ENCODE peak calls at places on chromosomes 11 and 22, in nine cellular contexts. F, X, D, B, S, H, M, I and A are unnamed samples.

GRCh38 chr11:73217810-73218105 is 323 bp upstream of the P2RY2 start:
- DNase-seq in X (no peak), F (no peak), D (no peak), H (no peak), I (no peak), M (no peak), S (no peak), B (no peak), A (no peak)

GRCh38 chr22:22906907-22907550 is 19.4 kb downstream of the IGLL5 start:
- DNase-seq in X (no peak), I (no peak), B (no peak), F (no peak), H (no peak), S (no peak), M (no peak), D (no peak), A (no peak)

GRCh38 chr11:108788565-108789199 is 123.8 kb downstream of the DDX10 start:
- DNase-seq in F (no peak), D (no peak), X (peak), M (no peak), I (no peak), S (no peak), B (no peak), H (peak), A (no peak)

GRCh38 chr11:79030448-79030847 is 410.4 kb downstream of the TENM4 start:
- DNase-seq in B (no peak), I (no peak), H (peak), S (no peak), F (no peak), D (no peak), X (no peak), M (peak), A (no peak)

GRCh38 chr22:46361861-46362220 is 26.3 kb downstream of the TRMU start:
- DNase-seq in F (no peak), S (no peak), D (no peak), X (no peak), B (no peak), I (no peak), H (no peak), M (no peak), A (no peak)

GRCh38 chr11:60124802-60125432 is 36.5 kb downstream of the MS4A2 start:
- DNase-seq in D (no peak), S (no peak), X (no peak), F (no peak), I (no peak), H (peak), B (no peak), M (no peak), A (no peak)

GRCh38 chr11:74297484-74297883 is 14.0 kb downstream of the P4HA3 start:
- DNase-seq in D (no peak), F (no peak), X (no peak), B (no peak), I (no peak), H (no peak), S (no peak), M (no peak), A (no peak)

GRCh38 chr22:46607483-46608114 is 12.6 kb upstream of the GRAMD4 start:
- DNase-seq in D (no peak), I (no peak), M (peak), S (no peak), F (no peak), B (no peak), X (no peak), H (no peak), A (no peak)

GRCh38 chr11:124080319-124081001 is 34.8 kb upstream of the VWA5A start:
- DNase-seq in B (no peak), I (no peak), D (no peak), H (peak), F (no peak), S (no peak), M (no peak), X (no peak), A (no peak)
- H3K27ac ChIP-seq in B (no peak), I (no peak), D (no peak), H (no peak), F (no peak), S (no peak), M (no peak), X (no peak), A (no peak)

GRCh38 chr11:94730153-94730552 is 38.0 kb upstream of the AMOTL1 start:
- DNase-seq in H (no peak), S (no peak), D (no peak), X (no peak), M (no peak), F (no peak), I (no peak), B (no peak), A (no peak)
- H3K27ac ChIP-seq in H (no peak), S (no peak), D (no peak), X (no peak), M (no peak), F (no peak), I (no peak), B (no peak), A (no peak)

DNA sequence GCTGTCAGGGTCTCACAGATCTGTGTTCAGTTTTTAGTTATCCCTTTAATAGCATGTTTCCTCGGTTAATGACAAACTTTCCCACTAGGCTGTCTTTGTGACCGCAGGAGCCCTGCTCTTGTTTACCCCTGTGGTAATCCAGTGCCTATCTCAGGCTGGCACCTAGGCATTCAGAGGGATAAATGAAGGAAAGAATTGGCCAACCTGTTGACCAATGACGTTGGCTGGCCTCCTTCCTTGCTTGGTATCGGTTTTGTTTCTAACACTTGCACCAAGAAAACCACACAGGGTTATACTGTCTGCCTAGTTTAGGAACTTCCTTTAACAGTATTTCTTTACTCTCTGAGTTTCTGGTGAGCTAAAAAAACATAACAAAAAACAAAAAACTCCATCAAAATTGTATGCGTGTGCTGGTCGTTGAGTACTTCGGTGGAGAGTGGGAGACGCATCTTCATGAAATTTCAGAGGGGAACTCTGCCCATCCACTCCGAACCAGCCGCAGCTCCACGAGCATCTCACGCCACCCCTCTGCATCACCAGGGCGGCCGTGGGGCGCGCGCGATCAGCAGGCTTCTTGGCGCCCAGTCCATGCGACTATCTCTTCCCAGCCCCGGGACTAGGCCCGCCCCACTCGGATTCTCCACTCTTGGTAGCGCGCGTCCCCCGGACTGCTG is 563 bp upstream of the ENDOD1 start:
- DNase-seq in H (no peak), I (no peak), D (no peak), S (no peak), M (no peak), F (no peak), X (no peak), B (no peak), A (no peak)
- H3K27ac ChIP-seq in H (no peak), I (peak), D (peak), S (peak), M (peak), F (peak), X (no peak), B (peak), A (peak)

GRCh38 chr11:70326365-70326803 is 55.9 kb downstream of the PPFIA1 start:
- DNase-seq in D (no peak), I (no peak), M (peak), F (no peak), X (peak), S (no peak), H (no peak), B (peak), A (no peak)

GRCh38 chr11:70324354-70325115 is 54.0 kb downstream of the PPFIA1 start:
- DNase-seq in I (no peak), B (no peak), D (no peak), F (no peak), X (peak), H (no peak), S (no peak), M (no peak), A (no peak)

GRCh38 chr11:70322653-70323052 is 52.2 kb downstream of the PPFIA1 start:
- DNase-seq in F (no peak), M (no peak), H (no peak), S (no peak), D (no peak), B (no peak), X (peak), I (no peak), A (no peak)

GRCh38 chr11:70326843-70327242 is 56.4 kb downstream of the PPFIA1 start:
- DNase-seq in M (no peak), B (no peak), I (no peak), X (no peak), D (no peak), S (no peak), F (no peak), H (no peak), A (no peak)

GRCh38 chr11:70323811-70324210 is 53.3 kb downstream of the PPFIA1 start:
- DNase-seq in B (no peak), S (no peak), I (no peak), D (no peak), M (no peak), F (no peak), H (no peak), X (peak), A (no peak)
- H3K27ac ChIP-seq in B (no peak), S (no peak), I (peak), D (peak), M (no peak), F (peak), H (peak), X (peak), A (peak)

GRCh38 chr11:1889527-1889930 is 2.2 kb downstream of the PRR33 start:
- DNase-seq in D (no peak), I (no peak), M (no peak), X (no peak), B (no peak), F (no peak), S (no peak), H (no peak), A (no peak)
- H3K27ac ChIP-seq in D (peak), I (no peak), M (no peak), X (no peak), B (no peak), F (no peak), S (no peak), H (no peak), A (no peak)